ENCODE peak calls at places on chromosome 2, in six cellular contexts. One of them, this sample, is unnamed.

GRCh38 chr2:111072220-111072871 is 48.4 kb upstream of the BCL2L11 start:
- DNase-seq in stimulated activated CD8-positive, alpha-beta memory T cell treated with anti-CD3 and anti-CD28 coated beads, Interleukin-7, amount 100 ng/mL, for 4 hours: no peak
- DNase-seq in NCI-H1417: peak
- DNase-seq in nephron progenitor cell: no peak
- DNase-seq in LoVo: peak
- DNase-seq in MM.1S: no peak
- DNase-seq in this sample: no peak

GRCh38 chr2:219997341-219997851 is 370.0 kb downstream of the SLC4A3 start:
- DNase-seq in nephron progenitor cell: peak
- DNase-seq in NCI-H1417: peak
- DNase-seq in stimulated activated CD8-positive, alpha-beta memory T cell treated with anti-CD3 and anti-CD28 coated beads, Interleukin-7, amount 100 ng/mL, for 4 hours: no peak
- DNase-seq in LoVo: no peak
- DNase-seq in MM.1S: no peak
- DNase-seq in this sample: no peak

GRCh38 chr2:102815285-102815684 is 53.5 kb downstream of the TMEM182 start:
- DNase-seq in stimulated activated CD8-positive, alpha-beta memory T cell treated with anti-CD3 and anti-CD28 coated beads, Interleukin-7, amount 100 ng/mL, for 4 hours: no peak
- DNase-seq in NCI-H1417: no peak
- DNase-seq in MM.1S: no peak
- DNase-seq in LoVo: no peak
- DNase-seq in nephron progenitor cell: no peak
- DNase-seq in this sample: no peak

GRCh38 chr2:67930156-67930555 is 132.6 kb downstream of the C1D start:
- DNase-seq in LoVo: no peak
- DNase-seq in nephron progenitor cell: no peak
- DNase-seq in MM.1S: no peak
- DNase-seq in stimulated activated CD8-positive, alpha-beta memory T cell treated with anti-CD3 and anti-CD28 coated beads, Interleukin-7, amount 100 ng/mL, for 4 hours: no peak
- DNase-seq in NCI-H1417: peak
- DNase-seq in this sample: no peak

GRCh38 chr2:56483081-56483480 is 299.3 kb downstream of the CCDC85A start:
- DNase-seq in NCI-H1417: no peak
- DNase-seq in nephron progenitor cell: no peak
- DNase-seq in LoVo: no peak
- DNase-seq in MM.1S: no peak
- DNase-seq in stimulated activated CD8-positive, alpha-beta memory T cell treated with anti-CD3 and anti-CD28 coated beads, Interleukin-7, amount 100 ng/mL, for 4 hours: no peak
- DNase-seq in this sample: no peak

GRCh38 chr2:127768775-127769479 is 42.0 kb downstream of the WDR33 start:
- DNase-seq in NCI-H1417: no peak
- DNase-seq in nephron progenitor cell: no peak
- DNase-seq in MM.1S: no peak
- DNase-seq in LoVo: no peak
- DNase-seq in stimulated activated CD8-positive, alpha-beta memory T cell treated with anti-CD3 and anti-CD28 coated beads, Interleukin-7, amount 100 ng/mL, for 4 hours: no peak
- DNase-seq in this sample: no peak

GRCh38 chr2:148259674-148260073 is 238.8 kb downstream of the MBD5 start:
- DNase-seq in MM.1S: no peak
- DNase-seq in nephron progenitor cell: no peak
- DNase-seq in stimulated activated CD8-positive, alpha-beta memory T cell treated with anti-CD3 and anti-CD28 coated beads, Interleukin-7, amount 100 ng/mL, for 4 hours: no peak
- DNase-seq in NCI-H1417: peak
- DNase-seq in LoVo: no peak
- DNase-seq in this sample: no peak

GRCh38 chr2:187543488-187543887 is 10.7 kb downstream of the TFPI start:
- DNase-seq in LoVo: no peak
- DNase-seq in stimulated activated CD8-positive, alpha-beta memory T cell treated with anti-CD3 and anti-CD28 coated beads, Interleukin-7, amount 100 ng/mL, for 4 hours: no peak
- DNase-seq in nephron progenitor cell: no peak
- DNase-seq in NCI-H1417: no peak
- DNase-seq in MM.1S: no peak
- DNase-seq in this sample: no peak

GRCh38 chr2:208426414-208426813 is 19.8 kb downstream of the PTH2R start:
- DNase-seq in nephron progenitor cell: no peak
- DNase-seq in NCI-H1417: no peak
- DNase-seq in MM.1S: no peak
- DNase-seq in LoVo: no peak
- DNase-seq in stimulated activated CD8-positive, alpha-beta memory T cell treated with anti-CD3 and anti-CD28 coated beads, Interleukin-7, amount 100 ng/mL, for 4 hours: no peak
- DNase-seq in this sample: no peak

GRCh38 chr2:165009466-165009865 is 54.1 kb upstream of the SLC38A11 start:
- DNase-seq in NCI-H1417: no peak
- DNase-seq in nephron progenitor cell: no peak
- DNase-seq in MM.1S: no peak
- DNase-seq in stimulated activated CD8-positive, alpha-beta memory T cell treated with anti-CD3 and anti-CD28 coated beads, Interleukin-7, amount 100 ng/mL, for 4 hours: no peak
- DNase-seq in LoVo: no peak
- DNase-seq in this sample: no peak

GRCh38 chr2:209495855-209496585 is 72.2 kb downstream of the MAP2 start:
- DNase-seq in MM.1S: no peak
- DNase-seq in stimulated activated CD8-positive, alpha-beta memory T cell treated with anti-CD3 and anti-CD28 coated beads, Interleukin-7, amount 100 ng/mL, for 4 hours: no peak
- DNase-seq in LoVo: peak
- DNase-seq in nephron progenitor cell: no peak
- DNase-seq in NCI-H1417: peak
- DNase-seq in this sample: no peak

This sample was measured in Right ventricle myocardium superior.